ENCODE peak calls at places on chromosomes 4 and X, in five cellular contexts. K is GM12878, N is K562, Z is SK-N-SH, L is HepG2. P is an unnamed sample.
A peak's percentile ranks its signal among the peaks of the same experiment; 100 is the strongest.

GRCh38 chr4:108628411-108628810 is 8.0 kb downstream of the RPL34 start:
- DNase-seq in K (no peak), N (no peak), Z (no peak), L (no peak), P (no peak)

GRCh38 chrX:47514553-47515235 is 31.7 kb upstream of the ZNF41 start:
- DNase-seq in K (no peak), N (no peak), Z (no peak), L (no peak), P (no peak)

GRCh38 chr4:182859730-182860129 is 57.5 kb downstream of the DCTD start:
- DNase-seq in K (no peak), N (no peak), Z (no peak), L (no peak), P (no peak)

GRCh38 chr4:67699603-67700002 is 1.4 kb downstream of the UBA6 start:
- DNase-seq in K (no peak), N (no peak), Z (no peak), L (no peak), P (no peak)

GRCh38 chr4:89837385-89837995 is 529 bp upstream of the SNCA start:
- DNase-seq in K (no peak), N (no peak), Z (peak; percentile 54), L (no peak), P (no peak)

GRCh38 chr4:36332023-36332781 is 50.8 kb downstream of the DTHD1 start:
- DNase-seq in K (peak; percentile 61), N (no peak), Z (no peak), L (no peak), P (no peak)

GRCh38 chrX:106783716-106784115 is 18.8 kb upstream of the TBC1D8B start:
- DNase-seq in K (no peak), N (no peak), Z (no peak), L (no peak), P (no peak)

GRCh38 chr4:105550641-105551040 is 1.8 kb upstream of the ARHGEF38 start:
- DNase-seq in K (no peak), N (no peak), Z (no peak), L (no peak), P (no peak)

GRCh38 chrX:108020631-108021030 is 24.2 kb upstream of the VSIG1 start:
- DNase-seq in K (no peak), N (peak; percentile 12), Z (no peak), L (no peak), P (no peak)

GRCh38 chrX:132776486-132777210 is 181.8 kb downstream of the HS6ST2 start:
- DNase-seq in K (no peak), N (no peak), Z (no peak), L (no peak), P (no peak)

GRCh38 chr4:48138511-48138910 is 4.5 kb upstream of the TXK start:
- DNase-seq in K (no peak), N (no peak), Z (no peak), L (no peak), P (no peak)

GRCh38 chr4:48138936-48139335 is 4.9 kb upstream of the TXK start:
- DNase-seq in K (peak; percentile 53), N (no peak), Z (no peak), L (no peak), P (no peak)

GRCh38 chr4:48137766-48138349 is 3.8 kb upstream of the TXK start:
- DNase-seq in K (no peak), N (no peak), Z (no peak), L (no peak), P (no peak)

GRCh38 chr4:48139688-48140087 is 5.6 kb upstream of the TXK start:
- DNase-seq in K (no peak), N (no peak), Z (no peak), L (no peak), P (no peak)

GRCh38 chr4:48141048-48141447 is 7.0 kb upstream of the TXK start:
- DNase-seq in K (no peak), N (peak; percentile 27), Z (peak; percentile 48), L (peak; percentile 20), P (no peak)
- TF ChIP-seq POLR2AphosphoS5 in K (no peak), N (no peak), Z (no peak), L (no peak), P (no peak)

DNA sequence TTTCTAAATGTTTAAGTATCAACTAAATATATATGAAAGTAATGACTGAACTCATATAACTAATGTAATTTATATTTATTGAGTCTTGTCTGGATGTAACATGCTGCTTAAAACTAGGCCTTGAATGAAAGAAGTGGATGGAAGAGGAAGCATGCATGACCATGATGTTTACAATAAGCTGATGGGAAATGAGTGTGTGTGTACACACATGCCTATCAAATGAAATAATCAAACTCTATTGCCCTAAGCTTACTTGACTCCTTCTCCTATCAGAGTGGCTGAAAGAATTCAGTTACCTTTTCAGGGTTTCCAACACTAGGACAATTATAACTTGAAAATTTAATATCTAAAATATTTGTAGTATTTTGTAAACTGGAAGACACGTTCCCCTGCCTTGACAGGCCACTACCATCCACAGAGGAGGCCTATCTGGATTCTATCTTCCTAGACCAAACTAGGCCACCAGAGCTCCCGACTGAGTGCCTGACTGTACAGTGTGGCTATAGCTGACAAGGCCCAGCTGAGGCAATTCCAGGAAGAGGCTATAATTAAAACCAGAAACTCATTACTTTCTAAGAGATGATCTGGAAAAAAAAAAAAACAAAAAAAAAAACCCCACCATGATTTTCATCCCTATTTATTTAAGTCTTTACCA is 7.6 kb downstream of the ARSJ start:
- DNase-seq in K (no peak), N (no peak), Z (peak; percentile 60), L (no peak), P (no peak)
- TF ChIP-seq TAF1 in K (no peak), N (no peak), Z (no peak), L (no peak), P (no peak)

GRCh38 chr4:99949034-99949998 is 759 bp downstream of the H2AZ1 start:
- DNase-seq in K (peak; percentile 77), N (peak; percentile 78), Z (peak; percentile 80), L (peak; percentile 92), P (peak; percentile 30)

GRCh38 chr4:99946346-99947189 is at the start of gene DNAJB14:
- DNase-seq in K (no peak), N (peak; percentile 71), Z (peak; percentile 90), L (peak; percentile 47), P (peak; percentile 51)

GRCh38 chr4:99947608-99948007 is 1.2 kb upstream of the DNAJB14 start:
- DNase-seq in K (no peak), N (no peak), Z (no peak), L (no peak), P (no peak)

GRCh38 chr4:99945718-99946345 is 586 bp downstream of the DNAJB14 start:
- DNase-seq in K (no peak), N (peak; percentile 45), Z (peak; percentile 68), L (peak; percentile 44), P (no peak)

DNA sequence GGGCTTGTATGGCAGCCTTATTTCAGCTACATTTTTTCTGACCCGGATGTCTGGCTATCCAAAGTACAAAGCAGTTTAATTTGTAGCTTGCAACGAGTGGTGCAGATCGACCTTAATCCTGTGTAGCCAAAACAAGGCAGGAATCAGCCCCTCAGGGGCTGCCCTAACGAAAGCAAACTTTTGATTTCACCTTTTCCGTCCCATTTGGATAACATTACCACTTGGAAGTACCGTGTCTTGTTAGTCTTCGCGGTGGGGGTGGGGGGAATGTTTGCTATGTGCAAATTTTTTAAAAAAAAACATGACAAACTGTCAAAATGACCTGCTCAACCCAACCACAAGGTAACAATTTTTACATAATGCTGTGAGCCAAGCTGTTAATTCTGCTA is 766 bp upstream of the DNAJB14 start:
- DNase-seq in K (no peak), N (no peak), Z (no peak), L (no peak), P (no peak)
- TF ChIP-seq POLR2AphosphoS5 in K (peak; percentile 31), N (no peak), Z (no peak), L (no peak), P (no peak)

GRCh38 chr4:56435001-56435747 is at the start of gene PPAT:
- DNase-seq in K (peak; percentile 94), N (peak; percentile 95), Z (peak; percentile 98), L (peak; percentile 93), P (peak; percentile 92)
- TF ChIP-seq TAF1 in K (peak; percentile 56), N (peak; percentile 79), Z (peak; percentile 65), L (peak; percentile 78), P (peak; percentile 16)

GRCh38 chr4:156959298-156959702 is 12.3 kb downstream of the PDGFC start:
- DNase-seq in K (no peak), N (no peak), Z (no peak), L (no peak), P (no peak)
- TF ChIP-seq POLR2AphosphoS5 in K (no peak), N (no peak), Z (no peak), L (no peak), P (no peak)

GRCh38 chrX:72387247-72387646 is 81.5 kb upstream of the CITED1 start:
- DNase-seq in K (no peak), N (no peak), Z (no peak), L (no peak), P (no peak)

GRCh38 chrX:72381439-72382198 is 75.9 kb upstream of the CITED1 start:
- DNase-seq in K (no peak), N (no peak), Z (no peak), L (peak; percentile 70), P (no peak)

GRCh38 chrX:72382199-72382590 is 76.5 kb upstream of the CITED1 start:
- DNase-seq in K (no peak), N (no peak), Z (no peak), L (no peak), P (no peak)
- TF ChIP-seq TAF1 in K (no peak), N (no peak), Z (no peak), L (no peak), P (no peak)

GRCh38 chr4:24824720-24825119 is 29.3 kb downstream of the SOD3 start:
- DNase-seq in K (no peak), N (no peak), Z (no peak), L (no peak), P (no peak)
- TF ChIP-seq POLR2AphosphoS5 in K (no peak), N (no peak), Z (no peak), L (no peak), P (no peak)

DNA sequence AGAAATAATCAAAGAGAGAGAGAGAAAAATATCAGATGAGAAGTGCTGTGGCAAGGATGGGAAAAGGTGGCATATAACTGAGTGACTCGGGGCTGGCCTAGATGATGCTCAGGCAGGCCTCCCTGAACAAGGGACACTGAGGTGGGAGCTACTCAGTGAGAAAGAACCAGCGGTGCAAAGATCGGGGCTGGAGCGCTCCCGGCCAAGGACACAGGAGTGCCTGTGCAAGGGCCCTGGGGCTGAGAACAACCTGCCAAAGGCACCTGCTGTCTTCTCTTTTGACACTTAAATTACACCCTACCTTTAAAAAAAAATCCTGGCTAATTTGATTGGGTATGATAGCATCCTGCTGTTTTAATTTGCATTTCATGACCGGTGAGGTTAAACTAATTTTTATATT is 77.7 kb upstream of the C4orf50 start:
- DNase-seq in K (no peak), N (no peak), Z (no peak), L (no peak), P (no peak)
- TF ChIP-seq TAF1 in K (no peak), N (no peak), Z (no peak), L (no peak), P (no peak)

GRCh38 chr4:676871-677235 is 2.5 kb downstream of the MYL5 start:
- DNase-seq in K (no peak), N (no peak), Z (no peak), L (no peak), P (no peak)

GRCh38 chr4:675036-675804 is 878 bp downstream of the MYL5 start:
- DNase-seq in K (no peak), N (no peak), Z (peak; percentile 60), L (no peak), P (no peak)

GRCh38 chr4:677431-678293 is 3.3 kb downstream of the MYL5 start:
- DNase-seq in K (no peak), N (no peak), Z (no peak), L (peak; percentile 37), P (no peak)

GRCh38 chr4:674172-675035 is at the start of the genes ATP5ME and MYL5:
- DNase-seq in K (peak; percentile 93), N (peak; percentile 98), Z (peak; percentile 100), L (peak; percentile 93), P (peak; percentile 100)

GRCh38 chr4:675980-676870 is 1.9 kb downstream of the MYL5 start:
- DNase-seq in K (no peak), N (no peak), Z (no peak), L (no peak), P (peak; percentile 76)
- TF ChIP-seq POLR2AphosphoS5 in K (peak; percentile 56), N (no peak), Z (no peak), L (no peak), P (peak; percentile 24)